ENCODE peak calls at places on chromosomes 6 and 20, in six cellular contexts. T, S, P, Y, U and I are unnamed samples.

GRCh38 chr6:72787521-72788031 is 165.7 kb downstream of the KCNQ5 start:
- DNase-seq in T (no peak), S (no peak), P (no peak), Y (no peak), U (no peak), I (peak; percentile 32)

GRCh38 chr6:16154904-16155303 is 26.0 kb downstream of the MYLIP start:
- DNase-seq in T (no peak), S (no peak), P (no peak), Y (no peak), U (no peak), I (no peak)

GRCh38 chr6:43823879-43824740 is 54.1 kb downstream of the VEGFA start:
- DNase-seq in T (no peak), S (no peak), P (no peak), Y (no peak), U (peak; percentile 70), I (no peak)

GRCh38 chr20:23918101-23918862 is 38.7 kb upstream of the CST5 start:
- DNase-seq in T (no peak), S (no peak), P (no peak), Y (no peak), U (no peak), I (no peak)

GRCh38 chr6:105995403-105995699 is 90.8 kb upstream of the PRDM1 start:
- DNase-seq in T (no peak), S (no peak), P (no peak), Y (no peak), U (peak; percentile 33), I (no peak)

GRCh38 chr6:29828471-29828797 is 809 bp downstream of the HLA-G start:
- DNase-seq in T (peak; percentile 17), S (peak; percentile 64), P (no peak), Y (no peak), U (no peak), I (no peak)

GRCh38 chr6:137497722-137498463 is 3.7 kb upstream of the OLIG3 start:
- DNase-seq in T (no peak), S (peak; percentile 62), P (no peak), Y (no peak), U (no peak), I (peak; percentile 9)

GRCh38 chr20:52631469-52631868 is 340.7 kb upstream of the TSHZ2 start:
- DNase-seq in T (no peak), S (no peak), P (no peak), Y (no peak), U (no peak), I (no peak)

GRCh38 chr6:153043719-153044118 is 41.2 kb upstream of the MTRF1L start:
- DNase-seq in T (no peak), S (no peak), P (peak; percentile 93), Y (no peak), U (no peak), I (peak; percentile 62)

GRCh38 chr6:41960026-41960425 is 18.4 kb upstream of the CCND3 start:
- DNase-seq in T (no peak), S (no peak), P (no peak), Y (no peak), U (no peak), I (no peak)

GRCh38 chr6:13695217-13695616 is 16.4 kb downstream of the RANBP9 start:
- DNase-seq in T (no peak), S (no peak), P (no peak), Y (no peak), U (no peak), I (no peak)

GRCh38 chr20:18019068-18019467 is 38.6 kb downstream of the OVOL2 start:
- DNase-seq in T (no peak), S (no peak), P (no peak), Y (no peak), U (peak; percentile 71), I (peak; percentile 4)

GRCh38 chr20:35568645-35569044 is 26.8 kb downstream of the ERGIC3 start:
- DNase-seq in T (no peak), S (no peak), P (no peak), Y (no peak), U (no peak), I (peak; percentile 22)

GRCh38 chr6:11802886-11803595 is 24.4 kb upstream of the ADTRP start:
- DNase-seq in T (no peak), S (no peak), P (no peak), Y (no peak), U (no peak), I (no peak)

GRCh38 chr6:130775421-130776012 is 51.7 kb upstream of the SMLR1 start:
- DNase-seq in T (no peak), S (no peak), P (no peak), Y (no peak), U (peak; percentile 42), I (no peak)

GRCh38 chr20:24027229-24027628 is 38.6 kb upstream of the GGTLC1 start:
- DNase-seq in T (peak; percentile 48), S (peak; percentile 79), P (no peak), Y (peak; percentile 59), U (peak; percentile 67), I (no peak)

GRCh38 chr20:4985658-4986057 is 15.7 kb downstream of the SLC23A2 start:
- DNase-seq in T (no peak), S (no peak), P (no peak), Y (no peak), U (peak; percentile 85), I (no peak)

GRCh38 chr6:18147160-18147559 is 7.7 kb downstream of the TPMT start:
- DNase-seq in T (no peak), S (no peak), P (no peak), Y (no peak), U (no peak), I (no peak)

GRCh38 chr20:57654363-57654997 is 34.3 kb upstream of the ZBP1 start:
- DNase-seq in T (peak; percentile 41), S (peak; percentile 76), P (no peak), Y (peak; percentile 36), U (peak; percentile 15), I (no peak)

GRCh38 chr6:142737368-142738060 is 207.5 kb downstream of the HIVEP2 start:
- DNase-seq in T (no peak), S (no peak), P (no peak), Y (no peak), U (peak; percentile 20), I (no peak)

GRCh38 chr20:51385941-51386530 is 156.5 kb downstream of the NFATC2 start:
- DNase-seq in T (no peak), S (no peak), P (no peak), Y (no peak), U (peak; percentile 17), I (no peak)

GRCh38 chr6:24394777-24395437 is 7.8 kb upstream of the MRS2 start:
- DNase-seq in T (no peak), S (no peak), P (no peak), Y (no peak), U (peak; percentile 90), I (no peak)

GRCh38 chr20:22949710-22950109 is 85.4 kb upstream of the SSTR4 start:
- DNase-seq in T (no peak), S (no peak), P (no peak), Y (no peak), U (no peak), I (no peak)

GRCh38 chr6:130365166-130366010 is 429 bp upstream of the TMEM200A start:
- DNase-seq in T (peak; percentile 26), S (peak; percentile 83), P (no peak), Y (no peak), U (no peak), I (no peak)

GRCh38 chr20:25470045-25470444 is 62.6 kb downstream of the GINS1 start:
- DNase-seq in T (peak; percentile 19), S (peak; percentile 61), P (peak; percentile 2), Y (peak; percentile 8), U (peak; percentile 28), I (peak; percentile 27)

GRCh38 chr6:169950558-169950957 is 199.1 kb downstream of the ERMARD start:
- DNase-seq in T (no peak), S (peak; percentile 54), P (no peak), Y (no peak), U (peak; percentile 22), I (no peak)

GRCh38 chr6:41786451-41787218 is 859 bp upstream of the TOMM6 start:
- DNase-seq in T (peak; percentile 85), S (peak; percentile 95), P (peak; percentile 8), Y (peak; percentile 80), U (peak; percentile 67), I (peak; percentile 85)

GRCh38 chr20:62142252-62143117 is 709 bp downstream of the PSMA7 start:
- DNase-seq in T (no peak), S (peak; percentile 65), P (no peak), Y (no peak), U (no peak), I (no peak)

GRCh38 chr6:46626228-46626909 is 26.2 kb downstream of the CYP39A1 start:
- DNase-seq in T (no peak), S (no peak), P (no peak), Y (no peak), U (peak; percentile 28), I (peak; percentile 54)